ENCODE peak calls at places on chromosomes 16 and 17, in ten cellular contexts. One of them, this sample, is unnamed. For H3K9me3, the result is how much of the 10 kb centered on the place peaks cover.

GRCh38 chr17:81249233-81250040 is 10.3 kb downstream of the NDUFAF8 start:
- DNase-seq in prostate gland: no peak
- DNase-seq in testis: no peak
- DNase-seq in ovary: no peak
- DNase-seq in tibial nerve: no peak
- DNase-seq in transverse colon: no peak
- DNase-seq in A549: peak
- DNase-seq in adrenal gland: no peak
- DNase-seq in HCT116: no peak
- DNase-seq in H1: no peak
- DNase-seq in this sample: no peak

GRCh38 chr17:14069251-14069981 is at the start of gene COX10:
- DNase-seq in prostate gland: peak
- DNase-seq in testis: peak
- DNase-seq in ovary: peak
- DNase-seq in tibial nerve: peak
- DNase-seq in transverse colon: peak
- DNase-seq in A549: peak
- DNase-seq in adrenal gland: peak
- DNase-seq in HCT116: peak
- DNase-seq in H1: peak
- DNase-seq in this sample: peak

GRCh38 chr17:28467456-28468025 is 5.9 kb upstream of the SLC13A2 start:
- DNase-seq in prostate gland: no peak
- DNase-seq in testis: no peak
- DNase-seq in ovary: no peak
- DNase-seq in tibial nerve: no peak
- DNase-seq in transverse colon: no peak
- DNase-seq in A549: no peak
- DNase-seq in adrenal gland: no peak
- DNase-seq in HCT116: no peak
- DNase-seq in H1: no peak
- DNase-seq in this sample: no peak

GRCh38 chr16:11010576-11011221 is 66.3 kb downstream of the CLEC16A start:
- DNase-seq in prostate gland: no peak
- DNase-seq in testis: peak
- DNase-seq in ovary: no peak
- DNase-seq in tibial nerve: peak
- DNase-seq in transverse colon: no peak
- DNase-seq in A549: no peak
- DNase-seq in adrenal gland: peak
- DNase-seq in HCT116: no peak
- DNase-seq in H1: no peak
- DNase-seq in this sample: peak

GRCh38 chr17:31431098-31431794 is 39.8 kb downstream of the RAB11FIP4 start:
- DNase-seq in prostate gland: no peak
- DNase-seq in testis: no peak
- DNase-seq in ovary: no peak
- DNase-seq in tibial nerve: no peak
- DNase-seq in transverse colon: no peak
- DNase-seq in A549: no peak
- DNase-seq in adrenal gland: no peak
- DNase-seq in HCT116: no peak
- DNase-seq in H1: no peak
- DNase-seq in this sample: no peak

GRCh38 chr17:48571024-48571818 is 6.9 kb downstream of the HOXB4 start:
- DNase-seq in prostate gland: no peak
- DNase-seq in testis: no peak
- DNase-seq in ovary: no peak
- DNase-seq in tibial nerve: no peak
- DNase-seq in transverse colon: no peak
- DNase-seq in A549: no peak
- DNase-seq in adrenal gland: no peak
- DNase-seq in HCT116: no peak
- DNase-seq in H1: no peak
- DNase-seq in this sample: no peak

GRCh38 chr17:56581635-56582605 is 11.6 kb upstream of the NOG start:
- DNase-seq in prostate gland: no peak
- DNase-seq in testis: no peak
- DNase-seq in ovary: no peak
- DNase-seq in tibial nerve: no peak
- DNase-seq in transverse colon: no peak
- DNase-seq in A549: no peak
- DNase-seq in adrenal gland: no peak
- DNase-seq in HCT116: no peak
- DNase-seq in H1: no peak
- DNase-seq in this sample: no peak

GRCh38 chr17:75507712-75508111 is 7.6 kb downstream of the CASKIN2 start:
- DNase-seq in prostate gland: no peak
- DNase-seq in testis: no peak
- DNase-seq in ovary: no peak
- DNase-seq in tibial nerve: no peak
- DNase-seq in transverse colon: no peak
- DNase-seq in A549: no peak
- DNase-seq in adrenal gland: no peak
- DNase-seq in HCT116: no peak
- DNase-seq in H1: no peak
- DNase-seq in this sample: no peak

GRCh38 chr17:61813211-61813610 is 50.1 kb downstream of the BRIP1 start:
- DNase-seq in prostate gland: no peak
- DNase-seq in testis: no peak
- DNase-seq in ovary: no peak
- DNase-seq in tibial nerve: no peak
- DNase-seq in transverse colon: no peak
- DNase-seq in A549: no peak
- DNase-seq in adrenal gland: no peak
- DNase-seq in HCT116: no peak
- DNase-seq in H1: no peak
- DNase-seq in this sample: no peak

GRCh38 chr17:41801374-41802062 is 10.2 kb downstream of the P3H4 start:
- DNase-seq in prostate gland: peak
- DNase-seq in testis: peak
- DNase-seq in ovary: peak
- DNase-seq in tibial nerve: peak
- DNase-seq in transverse colon: peak
- DNase-seq in A549: peak
- DNase-seq in adrenal gland: peak
- DNase-seq in HCT116: peak
- DNase-seq in H1: peak
- DNase-seq in this sample: peak

GRCh38 chr17:78219396-78220150 is 5.5 kb downstream of the BIRC5 start:
- DNase-seq in prostate gland: no peak
- DNase-seq in testis: no peak
- DNase-seq in ovary: no peak
- DNase-seq in tibial nerve: no peak
- DNase-seq in transverse colon: no peak
- DNase-seq in A549: no peak
- DNase-seq in adrenal gland: no peak
- DNase-seq in HCT116: no peak
- DNase-seq in H1: no peak
- DNase-seq in this sample: no peak

GRCh38 chr16:82093901-82094300 is 58.8 kb downstream of the HSD17B2 start:
- DNase-seq in prostate gland: no peak
- DNase-seq in testis: no peak
- DNase-seq in ovary: no peak
- DNase-seq in tibial nerve: no peak
- DNase-seq in transverse colon: no peak
- DNase-seq in A549: no peak
- DNase-seq in adrenal gland: no peak
- DNase-seq in HCT116: no peak
- DNase-seq in H1: no peak
- DNase-seq in this sample: no peak

GRCh38 chr16:876523-877241 is 76.1 kb upstream of the GNG13 start:
- DNase-seq in prostate gland: no peak
- DNase-seq in testis: no peak
- DNase-seq in ovary: no peak
- DNase-seq in tibial nerve: no peak
- DNase-seq in transverse colon: no peak
- DNase-seq in A549: no peak
- DNase-seq in adrenal gland: no peak
- DNase-seq in HCT116: no peak
- DNase-seq in H1: no peak
- DNase-seq in this sample: no peak

GRCh38 chr17:77451271-77451893 is 310.6 kb downstream of the SEC14L1 start:
- DNase-seq in prostate gland: peak
- DNase-seq in testis: peak
- DNase-seq in ovary: peak
- DNase-seq in tibial nerve: peak
- DNase-seq in transverse colon: peak
- DNase-seq in A549: no peak
- DNase-seq in adrenal gland: no peak
- DNase-seq in HCT116: no peak
- DNase-seq in H1: peak
- DNase-seq in this sample: peak

GRCh38 chr16:8863594-8864424 is 5.0 kb downstream of the CARHSP1 start:
- DNase-seq in prostate gland: no peak
- DNase-seq in testis: peak
- DNase-seq in ovary: no peak
- DNase-seq in tibial nerve: peak
- DNase-seq in transverse colon: peak
- DNase-seq in A549: peak
- DNase-seq in adrenal gland: peak
- DNase-seq in HCT116: no peak
- DNase-seq in H1: no peak
- DNase-seq in this sample: peak

GRCh38 chr17:83079340-83079747 is at the start of gene METRNL:
- DNase-seq in prostate gland: peak
- DNase-seq in testis: peak
- DNase-seq in ovary: peak
- DNase-seq in tibial nerve: no peak
- DNase-seq in transverse colon: peak
- DNase-seq in A549: peak
- DNase-seq in adrenal gland: peak
- DNase-seq in HCT116: no peak
- DNase-seq in H1: peak
- DNase-seq in this sample: peak
- TF ChIP-seq POLR2A in prostate gland: peak
- TF ChIP-seq POLR2A in testis: no peak
- TF ChIP-seq POLR2A in ovary: no peak
- TF ChIP-seq POLR2A in tibial nerve: peak
- TF ChIP-seq POLR2A in transverse colon: no peak
- TF ChIP-seq POLR2A in A549: peak
- TF ChIP-seq POLR2A in adrenal gland: peak
- TF ChIP-seq POLR2A in HCT116: peak
- TF ChIP-seq POLR2A in H1: no peak
- TF ChIP-seq POLR2A in this sample: no peak

GRCh38 chr16:72027669-72028378 is 19.3 kb downstream of the DHODH start:
- DNase-seq in prostate gland: no peak
- DNase-seq in testis: no peak
- DNase-seq in ovary: no peak
- DNase-seq in tibial nerve: no peak
- DNase-seq in transverse colon: no peak
- DNase-seq in A549: no peak
- DNase-seq in adrenal gland: no peak
- DNase-seq in HCT116: no peak
- DNase-seq in H1: no peak
- DNase-seq in this sample: no peak
- H3K9me3 ChIP-seq in prostate gland: under half
- H3K9me3 ChIP-seq in testis: under half
- H3K9me3 ChIP-seq in ovary: under half
- H3K9me3 ChIP-seq in tibial nerve: under half
- H3K9me3 ChIP-seq in transverse colon: under half
- H3K9me3 ChIP-seq in A549: under half
- H3K9me3 ChIP-seq in adrenal gland: under half
- H3K9me3 ChIP-seq in HCT116: under half
- H3K9me3 ChIP-seq in H1: under half
- H3K9me3 ChIP-seq in this sample: under half

DNA sequence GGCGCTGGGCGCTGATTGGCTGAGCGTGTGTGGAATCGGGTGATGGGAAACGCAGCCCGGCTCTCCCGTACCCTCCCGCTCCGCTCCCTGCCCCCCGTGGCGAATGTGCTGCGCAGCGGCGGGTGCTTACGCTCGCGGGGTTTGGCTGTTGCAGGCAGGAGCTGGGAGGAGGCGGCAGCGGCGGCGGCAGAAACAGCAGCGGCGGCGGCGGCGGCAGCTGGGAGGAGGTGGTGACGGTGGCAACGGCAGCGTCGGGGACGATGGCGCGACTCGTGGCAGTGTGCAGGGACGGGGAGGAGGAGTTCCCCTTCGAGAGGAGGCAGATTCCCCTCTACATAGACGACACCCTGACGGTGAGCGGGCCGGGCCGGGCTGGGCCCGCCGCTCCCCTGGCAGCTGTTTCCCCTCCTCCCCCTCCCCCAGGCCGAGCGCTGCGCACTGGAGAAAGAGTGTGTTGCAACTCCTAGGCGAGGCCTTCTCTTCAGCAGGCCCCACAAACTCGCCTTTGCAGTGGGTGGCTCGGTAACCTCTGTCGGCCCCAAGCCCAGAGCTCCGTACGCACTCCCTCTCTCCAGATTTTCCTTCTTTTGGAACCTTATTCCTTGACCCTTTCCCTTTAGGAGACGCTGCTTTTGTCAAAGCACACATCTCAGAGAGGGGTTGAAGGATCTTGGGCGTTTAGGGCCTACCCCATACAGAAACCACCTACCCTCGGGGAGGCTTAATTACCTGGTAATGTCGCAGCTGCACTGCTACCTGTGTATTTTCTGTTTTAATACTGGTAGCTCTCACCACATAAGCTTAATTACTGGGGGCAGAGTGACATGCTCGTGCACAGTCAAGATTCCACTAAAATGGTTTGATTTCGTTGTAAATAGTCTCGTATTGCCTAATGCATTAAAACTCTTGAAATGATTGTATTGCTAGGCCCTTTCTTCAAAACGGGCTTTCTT is 1.0 kb downstream of the GGNBP2 start:
- DNase-seq in prostate gland: peak
- DNase-seq in testis: peak
- DNase-seq in ovary: peak
- DNase-seq in tibial nerve: peak
- DNase-seq in transverse colon: peak
- DNase-seq in A549: peak
- DNase-seq in adrenal gland: peak
- DNase-seq in HCT116: peak
- DNase-seq in H1: peak
- DNase-seq in this sample: peak
- TF ChIP-seq POLR2A in prostate gland: peak
- TF ChIP-seq POLR2A in testis: peak
- TF ChIP-seq POLR2A in ovary: peak
- TF ChIP-seq POLR2A in tibial nerve: peak
- TF ChIP-seq POLR2A in transverse colon: peak
- TF ChIP-seq POLR2A in A549: peak
- TF ChIP-seq POLR2A in adrenal gland: peak
- TF ChIP-seq POLR2A in HCT116: no peak
- TF ChIP-seq POLR2A in H1: peak
- TF ChIP-seq POLR2A in this sample: peak

GRCh38 chr16:72457243-72457925 is 285.4 kb upstream of the PMFBP1 start:
- DNase-seq in prostate gland: no peak
- DNase-seq in testis: no peak
- DNase-seq in ovary: no peak
- DNase-seq in tibial nerve: no peak
- DNase-seq in transverse colon: no peak
- DNase-seq in A549: no peak
- DNase-seq in adrenal gland: no peak
- DNase-seq in HCT116: no peak
- DNase-seq in H1: no peak
- DNase-seq in this sample: no peak

GRCh38 chr16:72455743-72456659 is 284.0 kb upstream of the PMFBP1 start:
- DNase-seq in prostate gland: peak
- DNase-seq in testis: no peak
- DNase-seq in ovary: no peak
- DNase-seq in tibial nerve: no peak
- DNase-seq in transverse colon: peak
- DNase-seq in A549: no peak
- DNase-seq in adrenal gland: no peak
- DNase-seq in HCT116: no peak
- DNase-seq in H1: no peak
- DNase-seq in this sample: peak

GRCh38 chr16:72458035-72458434 is 286.1 kb upstream of the PMFBP1 start:
- DNase-seq in prostate gland: peak
- DNase-seq in testis: no peak
- DNase-seq in ovary: no peak
- DNase-seq in tibial nerve: no peak
- DNase-seq in transverse colon: no peak
- DNase-seq in A549: no peak
- DNase-seq in adrenal gland: no peak
- DNase-seq in HCT116: no peak
- DNase-seq in H1: no peak
- DNase-seq in this sample: no peak
- H3K9me3 ChIP-seq in prostate gland: under half
- H3K9me3 ChIP-seq in testis: under half
- H3K9me3 ChIP-seq in ovary: under half
- H3K9me3 ChIP-seq in tibial nerve: under half
- H3K9me3 ChIP-seq in transverse colon: under half
- H3K9me3 ChIP-seq in A549: under half
- H3K9me3 ChIP-seq in adrenal gland: under half
- H3K9me3 ChIP-seq in HCT116: under half
- H3K9me3 ChIP-seq in H1: under half
- H3K9me3 ChIP-seq in this sample: under half